ENCODE peak calls at places on chromosome 18, in six cellular contexts. P is cardiac fibroblast, F is IMR-90, K is HL-60, A is fibroblast of pulmonary artery, M is NB4. B is an unnamed sample.

GRCh38 chr18:41870191-41870590 is 84.8 kb upstream of the PIK3C3 start:
- DNase-seq in P (no peak), F (no peak), K (no peak), A (no peak), M (no peak), B (no peak)

GRCh38 chr18:40179647-40180175 is 1775.3 kb upstream of the PIK3C3 start:
- DNase-seq in P (no peak), F (peak), K (no peak), A (peak), M (no peak), B (no peak)

GRCh38 chr18:36391426-36392145 is 94.1 kb downstream of the FHOD3 start:
- DNase-seq in P (no peak), F (no peak), K (no peak), A (no peak), M (no peak), B (no peak)

GRCh38 chr18:53757346-53757745 is 467.1 kb downstream of the MBD2 start:
- DNase-seq in P (no peak), F (no peak), K (no peak), A (no peak), M (no peak), B (no peak)

GRCh38 chr18:66603941-66604627 is at the start of gene CDH19:
- DNase-seq in P (peak), F (no peak), K (no peak), A (peak), M (no peak), B (no peak)

GRCh38 chr18:11366410-11366809 is 217.0 kb upstream of the PIEZO2 start:
- DNase-seq in P (peak), F (peak), K (no peak), A (peak), M (no peak), B (no peak)

GRCh38 chr18:22477222-22477621 is 59.5 kb upstream of the CTAGE1 start:
- DNase-seq in P (no peak), F (no peak), K (no peak), A (no peak), M (no peak), B (no peak)

GRCh38 chr18:21444465-21445023 is 156.0 kb downstream of the ESCO1 start:
- DNase-seq in P (peak), F (peak), K (no peak), A (peak), M (peak), B (peak)

GRCh38 chr18:59231877-59232276 is 11.9 kb downstream of the GRP start:
- DNase-seq in P (no peak), F (no peak), K (no peak), A (no peak), M (no peak), B (no peak)

GRCh38 chr18:45250479-45250878 is 364.8 kb upstream of the SLC14A2 start:
- DNase-seq in P (peak), F (no peak), K (no peak), A (no peak), M (no peak), B (no peak)

GRCh38 chr18:39149211-39149806 is 1583.7 kb upstream of the CELF4 start:
- DNase-seq in P (no peak), F (no peak), K (no peak), A (no peak), M (no peak), B (no peak)

GRCh38 chr18:21194871-21195771 is 46.9 kb upstream of the GREB1L start:
- DNase-seq in P (peak), F (peak), K (peak), A (peak), M (peak), B (no peak)

GRCh38 chr18:57768557-57769326 is 34.4 kb downstream of the ATP8B1 start:
- DNase-seq in P (peak), F (peak), K (no peak), A (peak), M (no peak), B (no peak)

GRCh38 chr18:55444496-55444895 is 143.5 kb downstream of the TCF4 start:
- DNase-seq in P (no peak), F (no peak), K (no peak), A (peak), M (no peak), B (no peak)

DNA sequence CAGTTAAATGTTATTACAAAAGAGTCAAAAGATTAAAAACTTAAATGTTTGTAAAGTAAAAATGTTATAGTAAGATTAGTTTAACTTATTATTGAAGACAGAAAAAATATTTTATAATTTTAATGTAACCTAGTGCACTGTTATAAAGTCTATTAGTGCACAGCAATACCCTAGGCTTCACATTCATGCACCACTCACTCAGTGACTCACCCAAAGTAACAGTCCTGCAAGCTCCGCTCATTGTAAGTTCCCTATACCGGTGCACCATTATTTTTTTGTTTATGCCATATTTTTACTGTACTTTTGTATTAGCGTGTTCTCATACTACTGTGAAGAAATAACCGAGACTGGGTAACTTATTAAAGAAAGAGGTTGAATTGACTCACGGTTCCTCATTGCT is 759.7 kb upstream of the CDH7 start:
- DNase-seq in P (no peak), F (no peak), K (no peak), A (no peak), M (no peak), B (no peak)
- H3K4me3 ChIP-seq in P (no peak), F (no peak), K (no peak), A (no peak), M (no peak), B (no peak)

GRCh38 chr18:8706981-8707940 is 1.9 kb downstream of the MTCL1 start:
- DNase-seq in P (peak), F (peak), K (no peak), A (peak), M (no peak), B (no peak)
- TF ChIP-seq CTCF in P (no peak), F (no peak), K (no peak), A (no peak), M (no peak), B (no peak)

DNA sequence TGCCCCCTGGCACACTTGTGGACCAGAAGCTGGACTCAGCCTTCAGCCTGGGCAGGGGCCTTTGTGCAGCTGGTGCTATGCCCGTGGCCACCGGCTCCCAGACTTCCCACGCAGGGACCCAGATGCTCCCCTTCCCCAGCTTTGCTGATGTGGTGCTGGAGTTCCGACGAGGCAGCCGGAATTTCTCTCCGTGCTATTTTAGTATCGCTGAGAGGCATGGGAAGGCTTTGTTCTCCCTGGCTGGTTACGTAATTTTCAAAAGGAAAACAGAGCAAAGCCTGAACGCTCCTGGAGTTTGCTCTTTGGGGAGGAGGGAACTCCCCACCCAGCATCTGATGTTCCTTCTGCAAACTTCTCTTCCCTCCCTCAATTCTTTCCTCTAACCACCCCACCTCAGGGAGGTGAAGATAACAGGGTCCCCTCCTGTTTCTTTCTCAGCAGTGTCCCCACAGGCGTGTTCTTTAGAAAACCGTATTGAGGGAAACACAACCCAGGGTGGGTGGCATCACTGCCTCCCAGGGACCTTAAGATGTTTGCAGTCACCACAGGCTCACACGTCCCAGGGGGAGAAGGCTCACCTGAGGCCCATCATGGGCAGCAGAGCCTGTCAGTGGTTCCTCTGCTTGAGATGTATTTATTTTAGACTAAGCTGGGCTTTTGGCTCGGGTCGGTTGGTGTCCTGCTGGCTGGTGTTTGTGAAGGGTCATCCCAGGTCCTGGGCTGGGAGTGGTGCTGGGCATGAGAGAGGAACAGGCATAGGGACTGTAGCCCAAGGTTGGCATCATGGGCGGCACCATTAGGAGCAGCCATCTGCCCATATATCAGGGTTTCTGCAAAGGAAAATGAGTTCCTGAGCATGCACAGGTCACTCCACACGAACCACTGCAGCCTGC is 95.0 kb downstream of the MAPK4 start:
- DNase-seq in P (no peak), F (no peak), K (no peak), A (no peak), M (no peak), B (no peak)
- H3K4me3 ChIP-seq in P (no peak), F (no peak), K (no peak), A (no peak), M (no peak), B (no peak)

GRCh38 chr18:64119916-64120315 is 29.0 kb downstream of the LINC00305 start:
- DNase-seq in P (no peak), F (no peak), K (no peak), A (no peak), M (peak), B (no peak)
- TF ChIP-seq CTCF in P (no peak), F (no peak), K (no peak), A (no peak), M (no peak), B (peak)

B was measured in GM12864.